ENCODE peak calls at places on chromosomes 5 and 9, in four cellular contexts. T is RWPE1, I is AG09319, W is GM12865. N is an unnamed sample.

GRCh38 chr5:180201051-180201987 is 7.7 kb downstream of the RASGEF1C start:
- DNase-seq in I (no peak), W (no peak), T (no peak), N (no peak)

GRCh38 chr9:121331992-121332685 is 37.9 kb downstream of the STOM start:
- DNase-seq in I (peak), W (no peak), T (no peak), N (no peak)

GRCh38 chr9:112174965-112175795 is at the start of gene SUSD1:
- DNase-seq in W (peak), T (peak), I (no peak), N (peak)

GRCh38 chr5:59116231-59116900 is 533.5 kb downstream of the RAB3C start:
- DNase-seq in I (no peak), T (no peak), W (no peak), N (no peak)

GRCh38 chr9:91740713-91741112 is 209.3 kb downstream of the ROR2 start:
- DNase-seq in I (no peak), T (no peak), W (no peak), N (no peak)

GRCh38 chr9:130772185-130772584 is 62.9 kb upstream of the ABL1 start:
- DNase-seq in W (no peak), I (no peak), T (no peak), N (no peak)

GRCh38 chr5:82820188-82820587 is 257.0 kb downstream of the TMEM167A start:
- DNase-seq in W (no peak), T (peak), I (no peak), N (no peak)

GRCh38 chr5:68565427-68565826 is 349.9 kb downstream of the PIK3R1 start:
- DNase-seq in T (no peak), W (peak), I (no peak), N (peak)

GRCh38 chr5:128736567-128736966 is 198.5 kb upstream of the FBN2 start:
- DNase-seq in T (peak), W (no peak), I (no peak), N (no peak)

GRCh38 chr5:127833999-127834953 is 131.1 kb downstream of the CCDC192 start:
- DNase-seq in I (peak), T (no peak), W (peak), N (no peak)

GRCh38 chr5:69083412-69083811 is 10.4 kb upstream of the SLC30A5 start:
- DNase-seq in I (no peak), W (no peak), T (peak), N (no peak)

GRCh38 chr9:98479967-98480847 is 224.8 kb upstream of the TBC1D2 start:
- DNase-seq in T (peak), W (no peak), I (no peak), N (no peak)

GRCh38 chr5:113950186-113950585 is 411.7 kb upstream of the KCNN2 start:
- DNase-seq in W (no peak), I (no peak), T (no peak), N (no peak)

GRCh38 chr5:72013741-72014703 is 93.3 kb upstream of the MAP1B start:
- DNase-seq in I (no peak), T (no peak), W (no peak), N (no peak)

GRCh38 chr5:10591946-10592345 is 28.1 kb downstream of the ANKRD33B start:
- DNase-seq in T (no peak), W (no peak), I (no peak), N (no peak)

GRCh38 chr5:68279960-68280359 is 64.4 kb downstream of the PIK3R1 start:
- DNase-seq in W (peak), T (no peak), I (no peak), N (no peak)

GRCh38 chr5:172713113-172713808 is 57.7 kb downstream of the DUSP1 start:
- DNase-seq in T (peak), I (no peak), W (peak), N (peak)

GRCh38 chr5:1886634-1887399 is 4.1 kb upstream of the IRX4 start:
- DNase-seq in I (no peak), T (peak), W (no peak), N (no peak)

GRCh38 chr5:136375920-136376319 is 10.6 kb upstream of the TRPC7 start:
- DNase-seq in T (no peak), W (no peak), I (no peak), N (no peak)

GRCh38 chr5:31196309-31196708 is 2.8 kb downstream of the CDH6 start:
- DNase-seq in I (peak), T (no peak), W (no peak), N (no peak)

GRCh38 chr5:38607396-38607795 is 51.0 kb upstream of the LIFR start:
- DNase-seq in T (no peak), W (no peak), I (peak), N (no peak)

GRCh38 chr5:147037517-147038205 is 159.1 kb upstream of the PPP2R2B start:
- DNase-seq in T (peak), W (peak), I (no peak), N (no peak)

GRCh38 chr9:112059145-112059979 is 115.7 kb downstream of the SUSD1 start:
- DNase-seq in T (peak), I (no peak), W (peak), N (no peak)

GRCh38 chr9:7298123-7298522 is 501.5 kb downstream of the DMAC1 start:
- DNase-seq in I (no peak), W (peak), T (no peak), N (peak)

GRCh38 chr5:40394715-40395114 is 285.0 kb upstream of the PTGER4 start:
- DNase-seq in T (no peak), W (no peak), I (no peak), N (no peak)

GRCh38 chr9:83441390-83441789 is 96.8 kb downstream of the FRMD3 start:
- DNase-seq in W (no peak), T (no peak), I (peak), N (no peak)

GRCh38 chr5:53825016-53825415 is 264.6 kb downstream of the NDUFS4 start:
- DNase-seq in T (no peak), W (no peak), I (no peak), N (no peak)

GRCh38 chr5:41787257-41787656 is 83.0 kb downstream of the OXCT1 start:
- DNase-seq in W (peak), I (no peak), T (no peak), N (no peak)

GRCh38 chr5:57368010-57368409 is 114.6 kb downstream of the ACTBL2 start:
- DNase-seq in T (no peak), W (no peak), I (no peak), N (no peak)

GRCh38 chr5:79109527-79110492 is 1.8 kb upstream of the BHMT start:
- DNase-seq in I (no peak), T (no peak), W (peak), N (peak)
- TF ChIP-seq CTCF in I (peak), T (peak), W (peak), N (peak)

GRCh38 chr5:85334-85995 is 6.5 kb upstream of the PLEKHG4B start:
- DNase-seq in T (no peak), I (no peak), W (no peak), N (no peak)

GRCh38 chr5:82092-82491 is 9.9 kb upstream of the PLEKHG4B start:
- DNase-seq in W (no peak), I (no peak), T (no peak), N (no peak)

GRCh38 chr5:81391-82021 is 10.5 kb upstream of the PLEKHG4B start:
- DNase-seq in T (no peak), W (no peak), I (no peak), N (no peak)

GRCh38 chr5:82570-82969 is 9.4 kb upstream of the PLEKHG4B start:
- DNase-seq in I (no peak), T (no peak), W (no peak), N (no peak)

GRCh38 chr5:83029-83428 is 8.9 kb upstream of the PLEKHG4B start:
- DNase-seq in I (no peak), T (no peak), W (no peak), N (no peak)
- TF ChIP-seq CTCF in I (no peak), T (no peak), W (no peak), N (no peak)

GRCh38 chr5:137604348-137605095 is 105.4 kb upstream of the SPOCK1 start:
- DNase-seq in I (no peak), W (no peak), T (no peak), N (no peak)

GRCh38 chr5:137607771-137608170 is 108.6 kb upstream of the SPOCK1 start:
- DNase-seq in W (no peak), I (no peak), T (no peak), N (no peak)

GRCh38 chr5:137606401-137606800 is 107.3 kb upstream of the SPOCK1 start:
- DNase-seq in T (no peak), I (no peak), W (no peak), N (no peak)

GRCh38 chr5:137603891-137604290 is 104.8 kb upstream of the SPOCK1 start:
- DNase-seq in W (no peak), T (no peak), I (no peak), N (no peak)

GRCh38 chr5:137605377-137605776 is 106.3 kb upstream of the SPOCK1 start:
- DNase-seq in T (peak), W (no peak), I (no peak), N (no peak)
- TF ChIP-seq CTCF in T (peak), W (no peak), I (peak), N (no peak)

GRCh38 chr5:88854769-88855168 is 28.2 kb downstream of the MEF2C start:
- DNase-seq in I (no peak), T (no peak), W (no peak), N (no peak)
- TF ChIP-seq CTCF in I (no peak), T (no peak), W (no peak), N (no peak)

DNA sequence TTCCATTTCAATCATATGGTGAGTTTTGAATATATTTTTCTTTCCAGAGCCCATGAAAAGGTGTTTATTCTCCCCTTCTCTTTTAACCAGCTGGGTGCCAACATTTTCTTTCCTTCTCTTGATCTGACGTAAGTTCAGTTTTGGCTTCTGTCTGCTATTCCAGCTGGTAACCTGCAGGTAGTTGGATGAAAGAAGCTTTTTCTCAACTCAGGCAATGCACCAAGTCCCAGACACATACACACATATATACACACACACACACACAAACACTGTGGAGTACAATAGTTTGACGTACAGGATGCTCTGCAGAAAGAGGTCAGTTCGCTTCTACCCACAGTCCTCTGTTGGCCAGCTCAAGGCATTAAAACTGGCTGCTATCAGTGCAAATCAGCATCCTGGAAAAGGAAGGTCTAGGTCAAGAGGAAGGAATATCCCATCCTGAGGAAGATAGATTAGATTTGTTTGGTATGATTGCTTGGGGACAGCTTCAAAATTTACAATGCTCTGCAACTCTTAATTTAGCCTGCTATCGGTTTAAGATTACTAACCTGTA is 214.3 kb upstream of the SEMA6A start:
- DNase-seq in W (no peak), T (no peak), I (no peak), N (no peak)
- TF ChIP-seq CTCF in W (no peak), T (no peak), I (no peak), N (no peak)

GRCh38 chr5:138763037-138763778 is 10.0 kb downstream of the CTNNA1 start:
- DNase-seq in T (no peak), I (no peak), W (no peak), N (no peak)
- TF ChIP-seq CTCF in T (no peak), I (no peak), W (no peak), N (no peak)

GRCh38 chr9:13424204-13424603 is 144.7 kb upstream of the MPDZ start:
- DNase-seq in T (no peak), I (no peak), W (no peak), N (no peak)

GRCh38 chr9:13429271-13429670 is 149.8 kb upstream of the MPDZ start:
- DNase-seq in W (no peak), T (no peak), I (no peak), N (no peak)

GRCh38 chr9:13427587-13427986 is 148.1 kb upstream of the MPDZ start:
- DNase-seq in T (peak), I (peak), W (peak), N (peak)

GRCh38 chr9:13430717-13431116 is 151.2 kb upstream of the MPDZ start:
- DNase-seq in T (no peak), W (no peak), I (no peak), N (no peak)

DNA sequence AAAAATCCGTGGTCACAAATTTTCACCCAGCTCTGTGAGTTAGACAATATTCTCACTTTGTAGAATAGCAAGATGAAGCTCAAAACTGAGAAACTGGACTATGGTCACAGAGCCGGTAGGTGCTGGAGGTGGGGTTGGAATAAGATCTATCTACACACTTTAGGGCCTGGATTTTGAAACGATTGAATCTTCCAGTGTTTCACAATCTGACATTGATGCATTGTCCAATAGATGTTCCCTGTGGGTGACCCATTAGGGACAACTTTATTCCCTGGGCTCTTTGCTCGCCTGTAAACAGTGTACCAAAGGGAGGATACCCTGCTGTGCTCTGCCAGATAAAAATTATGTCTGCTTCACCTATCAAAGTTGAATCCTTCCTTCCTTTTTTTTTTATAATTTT is 145.4 kb upstream of the MPDZ start:
- DNase-seq in I (no peak), W (no peak), T (no peak), N (no peak)
- TF ChIP-seq CTCF in I (no peak), W (no peak), T (no peak), N (no peak)

GRCh38 chr9:89919171-89919681 is 314.4 kb downstream of the GADD45G start:
- DNase-seq in T (no peak), I (no peak), W (peak), N (peak)
- TF ChIP-seq CTCF in T (no peak), I (no peak), W (peak), N (peak)

N was measured in GM20000.